ENCODE peak calls at places on chromosomes 6 and 20, in ten cellular contexts. One of them, this sample, is unnamed.

GRCh38 chr20:61328906-61329558 is 77.0 kb downstream of the CDH4 start:
- DNase-seq in mucosa of descending colon: no peak
- DNase-seq in GM12865: no peak
- DNase-seq in ovary: peak
- DNase-seq in spleen: peak
- DNase-seq in heart right ventricle: no peak
- DNase-seq in breast epithelium: no peak
- DNase-seq in uterus: no peak
- DNase-seq in nephron progenitor cell: no peak
- DNase-seq in type B pancreatic cell: no peak
- DNase-seq in this sample: peak

GRCh38 chr6:3542032-3542640 is 85.3 kb upstream of the SLC22A23 start:
- DNase-seq in heart right ventricle: no peak
- DNase-seq in mucosa of descending colon: peak
- DNase-seq in ovary: no peak
- DNase-seq in GM12865: no peak
- DNase-seq in uterus: no peak
- DNase-seq in type B pancreatic cell: no peak
- DNase-seq in breast epithelium: no peak
- DNase-seq in nephron progenitor cell: no peak
- DNase-seq in spleen: no peak
- DNase-seq in this sample: no peak

GRCh38 chr20:47392015-47392720 is 35.7 kb upstream of the ZMYND8 start:
- DNase-seq in mucosa of descending colon: no peak
- DNase-seq in uterus: no peak
- DNase-seq in spleen: no peak
- DNase-seq in type B pancreatic cell: no peak
- DNase-seq in GM12865: peak
- DNase-seq in breast epithelium: no peak
- DNase-seq in ovary: no peak
- DNase-seq in heart right ventricle: no peak
- DNase-seq in nephron progenitor cell: no peak
- DNase-seq in this sample: peak

GRCh38 chr6:42502990-42503389 is 51.3 kb upstream of the TRERF1 start:
- DNase-seq in mucosa of descending colon: no peak
- DNase-seq in heart right ventricle: no peak
- DNase-seq in type B pancreatic cell: no peak
- DNase-seq in breast epithelium: no peak
- DNase-seq in GM12865: no peak
- DNase-seq in ovary: no peak
- DNase-seq in spleen: no peak
- DNase-seq in uterus: no peak
- DNase-seq in nephron progenitor cell: no peak
- DNase-seq in this sample: no peak

GRCh38 chr20:47310729-47311128 is 45.8 kb downstream of the ZMYND8 start:
- DNase-seq in ovary: no peak
- DNase-seq in breast epithelium: no peak
- DNase-seq in GM12865: no peak
- DNase-seq in mucosa of descending colon: no peak
- DNase-seq in spleen: no peak
- DNase-seq in heart right ventricle: no peak
- DNase-seq in nephron progenitor cell: no peak
- DNase-seq in type B pancreatic cell: no peak
- DNase-seq in uterus: no peak
- DNase-seq in this sample: no peak

GRCh38 chr6:46781478-46782378 is 11.5 kb upstream of the MEP1A start:
- DNase-seq in heart right ventricle: peak
- DNase-seq in GM12865: peak
- DNase-seq in spleen: no peak
- DNase-seq in uterus: no peak
- DNase-seq in mucosa of descending colon: no peak
- DNase-seq in type B pancreatic cell: no peak
- DNase-seq in nephron progenitor cell: peak
- DNase-seq in ovary: no peak
- DNase-seq in breast epithelium: no peak
- DNase-seq in this sample: peak

GRCh38 chr20:9903048-9903651 is 64.3 kb upstream of the PAK5 start:
- DNase-seq in ovary: no peak
- DNase-seq in breast epithelium: no peak
- DNase-seq in heart right ventricle: no peak
- DNase-seq in mucosa of descending colon: no peak
- DNase-seq in nephron progenitor cell: peak
- DNase-seq in spleen: no peak
- DNase-seq in uterus: no peak
- DNase-seq in GM12865: peak
- DNase-seq in type B pancreatic cell: no peak
- DNase-seq in this sample: no peak

GRCh38 chr6:159693894-159694545 is 979 bp upstream of the SOD2 start:
- DNase-seq in uterus: peak
- DNase-seq in ovary: no peak
- DNase-seq in mucosa of descending colon: no peak
- DNase-seq in spleen: no peak
- DNase-seq in type B pancreatic cell: no peak
- DNase-seq in heart right ventricle: peak
- DNase-seq in nephron progenitor cell: no peak
- DNase-seq in breast epithelium: no peak
- DNase-seq in GM12865: peak
- DNase-seq in this sample: peak

GRCh38 chr6:118750143-118750542 is 98.8 kb upstream of the CEP85L start:
- DNase-seq in uterus: no peak
- DNase-seq in type B pancreatic cell: no peak
- DNase-seq in mucosa of descending colon: no peak
- DNase-seq in nephron progenitor cell: no peak
- DNase-seq in ovary: no peak
- DNase-seq in breast epithelium: no peak
- DNase-seq in GM12865: peak
- DNase-seq in heart right ventricle: no peak
- DNase-seq in spleen: no peak
- DNase-seq in this sample: no peak

GRCh38 chr6:18485660-18486435 is 98.7 kb downstream of the RNF144B start:
- DNase-seq in spleen: no peak
- DNase-seq in uterus: no peak
- DNase-seq in mucosa of descending colon: no peak
- DNase-seq in breast epithelium: no peak
- DNase-seq in heart right ventricle: no peak
- DNase-seq in nephron progenitor cell: no peak
- DNase-seq in type B pancreatic cell: no peak
- DNase-seq in ovary: no peak
- DNase-seq in GM12865: no peak
- DNase-seq in this sample: no peak

GRCh38 chr6:32194825-32195651 is 2.6 kb upstream of the GPSM3 start:
- DNase-seq in heart right ventricle: peak
- DNase-seq in mucosa of descending colon: peak
- DNase-seq in ovary: peak
- DNase-seq in type B pancreatic cell: no peak
- DNase-seq in nephron progenitor cell: no peak
- DNase-seq in GM12865: peak
- DNase-seq in uterus: no peak
- DNase-seq in breast epithelium: no peak
- DNase-seq in spleen: no peak
- DNase-seq in this sample: no peak
- TF ChIP-seq CTCF in heart right ventricle: peak
- TF ChIP-seq CTCF in mucosa of descending colon: no peak
- TF ChIP-seq CTCF in ovary: no peak
- TF ChIP-seq CTCF in type B pancreatic cell: peak
- TF ChIP-seq CTCF in nephron progenitor cell: no peak
- TF ChIP-seq CTCF in GM12865: peak
- TF ChIP-seq CTCF in uterus: peak
- TF ChIP-seq CTCF in breast epithelium: peak
- TF ChIP-seq CTCF in spleen: no peak
- TF ChIP-seq CTCF in this sample: peak

DNA sequence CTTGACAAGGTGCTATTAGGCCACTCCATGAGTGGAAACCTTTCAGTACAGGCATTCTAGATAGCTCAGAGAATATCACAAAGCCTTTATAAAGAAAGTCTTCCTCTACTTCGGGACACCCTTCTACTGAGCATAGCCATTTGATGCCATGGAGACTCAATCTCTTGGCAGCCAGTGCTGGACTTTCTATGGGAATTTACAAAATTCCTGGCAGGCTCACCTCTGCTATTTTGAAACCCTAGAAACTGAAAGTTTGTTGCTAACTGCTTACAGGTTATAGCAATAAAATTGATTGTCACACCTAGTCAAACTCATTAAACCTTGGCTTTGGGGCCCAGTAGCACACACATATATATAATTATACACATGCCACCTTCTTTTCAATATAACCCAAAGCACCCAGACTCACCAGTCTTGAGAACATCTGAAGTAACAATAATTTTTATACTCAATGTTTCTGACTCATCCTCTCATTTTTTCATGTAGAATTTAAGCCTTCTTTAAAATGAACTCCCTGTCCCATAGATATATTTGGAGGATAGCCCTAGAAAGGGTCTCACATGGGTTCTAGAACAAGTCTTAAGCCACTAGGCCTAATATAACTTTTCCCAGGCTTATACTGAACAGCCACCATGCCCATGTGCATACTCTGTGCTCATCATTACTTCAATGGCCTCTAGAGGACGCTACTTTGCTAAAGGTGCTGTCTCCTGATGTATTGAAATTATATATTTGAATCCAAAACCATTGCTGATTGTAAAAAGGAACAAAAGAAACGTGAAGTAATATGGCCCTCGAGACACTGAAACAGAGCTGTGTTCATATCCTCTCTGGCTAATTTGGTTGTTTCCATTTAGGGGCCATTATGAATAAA is 368.1 kb upstream of the MARCKS start:
- DNase-seq in breast epithelium: no peak
- DNase-seq in GM12865: no peak
- DNase-seq in ovary: no peak
- DNase-seq in heart right ventricle: no peak
- DNase-seq in uterus: no peak
- DNase-seq in mucosa of descending colon: no peak
- DNase-seq in nephron progenitor cell: no peak
- DNase-seq in spleen: no peak
- DNase-seq in type B pancreatic cell: no peak
- DNase-seq in this sample: no peak
- TF ChIP-seq CTCF in breast epithelium: no peak
- TF ChIP-seq CTCF in GM12865: peak
- TF ChIP-seq CTCF in ovary: no peak
- TF ChIP-seq CTCF in heart right ventricle: no peak
- TF ChIP-seq CTCF in uterus: no peak
- TF ChIP-seq CTCF in mucosa of descending colon: no peak
- TF ChIP-seq CTCF in nephron progenitor cell: no peak
- TF ChIP-seq CTCF in spleen: no peak
- TF ChIP-seq CTCF in type B pancreatic cell: no peak
- TF ChIP-seq CTCF in this sample: no peak

DNA sequence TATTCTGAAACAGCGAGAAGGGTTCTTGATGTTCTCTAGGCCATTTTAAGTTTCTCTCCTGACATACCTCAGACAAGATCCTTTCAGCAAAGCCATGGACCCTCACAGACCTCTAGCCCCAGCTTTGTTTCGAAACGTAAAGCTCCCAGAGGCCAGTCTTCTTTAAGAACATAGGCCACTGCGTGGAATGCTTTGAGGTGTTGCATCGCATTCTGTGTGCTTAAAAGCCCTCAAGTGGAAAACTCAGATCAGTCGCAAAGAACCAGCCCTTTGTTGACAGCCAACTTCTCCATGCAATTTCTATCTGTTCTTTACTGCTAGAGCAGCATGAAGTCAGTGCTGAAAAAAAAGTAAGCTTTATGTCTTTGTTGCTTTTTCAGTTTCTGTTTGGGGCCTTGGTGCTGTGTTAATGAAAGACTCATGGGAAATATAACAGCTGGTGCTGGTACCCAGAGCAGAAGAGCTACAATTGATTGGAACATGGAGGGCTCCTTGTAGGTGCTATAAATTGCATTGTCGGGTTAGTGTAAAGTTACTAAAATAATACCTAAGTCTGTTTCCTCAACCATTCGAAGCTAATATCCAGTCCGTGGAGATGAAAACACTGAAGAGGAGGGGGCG is 142.6 kb downstream of the MAP3K7 start:
- DNase-seq in heart right ventricle: no peak
- DNase-seq in breast epithelium: no peak
- DNase-seq in mucosa of descending colon: no peak
- DNase-seq in GM12865: peak
- DNase-seq in ovary: no peak
- DNase-seq in uterus: no peak
- DNase-seq in nephron progenitor cell: no peak
- DNase-seq in spleen: no peak
- DNase-seq in type B pancreatic cell: no peak
- DNase-seq in this sample: no peak
- TF ChIP-seq CTCF in heart right ventricle: no peak
- TF ChIP-seq CTCF in breast epithelium: no peak
- TF ChIP-seq CTCF in mucosa of descending colon: no peak
- TF ChIP-seq CTCF in GM12865: no peak
- TF ChIP-seq CTCF in ovary: no peak
- TF ChIP-seq CTCF in uterus: no peak
- TF ChIP-seq CTCF in nephron progenitor cell: no peak
- TF ChIP-seq CTCF in spleen: no peak
- TF ChIP-seq CTCF in type B pancreatic cell: no peak
- TF ChIP-seq CTCF in this sample: no peak

GRCh38 chr6:131191590-131191989 is 56.3 kb downstream of the AKAP7 start:
- DNase-seq in type B pancreatic cell: no peak
- DNase-seq in heart right ventricle: no peak
- DNase-seq in breast epithelium: no peak
- DNase-seq in spleen: no peak
- DNase-seq in uterus: no peak
- DNase-seq in nephron progenitor cell: no peak
- DNase-seq in ovary: no peak
- DNase-seq in GM12865: no peak
- DNase-seq in mucosa of descending colon: no peak
- DNase-seq in this sample: no peak
- TF ChIP-seq CTCF in type B pancreatic cell: no peak
- TF ChIP-seq CTCF in heart right ventricle: no peak
- TF ChIP-seq CTCF in breast epithelium: no peak
- TF ChIP-seq CTCF in spleen: no peak
- TF ChIP-seq CTCF in uterus: no peak
- TF ChIP-seq CTCF in nephron progenitor cell: no peak
- TF ChIP-seq CTCF in ovary: no peak
- TF ChIP-seq CTCF in GM12865: no peak
- TF ChIP-seq CTCF in mucosa of descending colon: no peak
- TF ChIP-seq CTCF in this sample: no peak

GRCh38 chr20:57361517-57361916 is 10.5 kb downstream of the RAE1 start:
- DNase-seq in mucosa of descending colon: no peak
- DNase-seq in ovary: no peak
- DNase-seq in uterus: no peak
- DNase-seq in nephron progenitor cell: no peak
- DNase-seq in heart right ventricle: no peak
- DNase-seq in GM12865: no peak
- DNase-seq in spleen: no peak
- DNase-seq in breast epithelium: no peak
- DNase-seq in type B pancreatic cell: no peak
- DNase-seq in this sample: no peak
- TF ChIP-seq CTCF in mucosa of descending colon: no peak
- TF ChIP-seq CTCF in ovary: no peak
- TF ChIP-seq CTCF in uterus: no peak
- TF ChIP-seq CTCF in nephron progenitor cell: no peak
- TF ChIP-seq CTCF in heart right ventricle: no peak
- TF ChIP-seq CTCF in GM12865: no peak
- TF ChIP-seq CTCF in spleen: no peak
- TF ChIP-seq CTCF in breast epithelium: no peak
- TF ChIP-seq CTCF in type B pancreatic cell: no peak
- TF ChIP-seq CTCF in this sample: no peak

GRCh38 chr6:133286765-133287164 is 45.6 kb downstream of the EYA4 start:
- DNase-seq in breast epithelium: no peak
- DNase-seq in mucosa of descending colon: no peak
- DNase-seq in nephron progenitor cell: no peak
- DNase-seq in GM12865: peak
- DNase-seq in type B pancreatic cell: no peak
- DNase-seq in ovary: no peak
- DNase-seq in heart right ventricle: no peak
- DNase-seq in uterus: no peak
- DNase-seq in spleen: no peak
- DNase-seq in this sample: no peak
- TF ChIP-seq CTCF in breast epithelium: no peak
- TF ChIP-seq CTCF in mucosa of descending colon: no peak
- TF ChIP-seq CTCF in nephron progenitor cell: peak
- TF ChIP-seq CTCF in GM12865: peak
- TF ChIP-seq CTCF in type B pancreatic cell: peak
- TF ChIP-seq CTCF in ovary: no peak
- TF ChIP-seq CTCF in heart right ventricle: peak
- TF ChIP-seq CTCF in uterus: no peak
- TF ChIP-seq CTCF in spleen: no peak
- TF ChIP-seq CTCF in this sample: peak

GRCh38 chr6:157946865-157947532 is 34.7 kb upstream of the SYNJ2 start:
- DNase-seq in heart right ventricle: no peak
- DNase-seq in type B pancreatic cell: no peak
- DNase-seq in uterus: no peak
- DNase-seq in nephron progenitor cell: no peak
- DNase-seq in mucosa of descending colon: no peak
- DNase-seq in breast epithelium: no peak
- DNase-seq in spleen: no peak
- DNase-seq in GM12865: peak
- DNase-seq in ovary: no peak
- DNase-seq in this sample: peak
- TF ChIP-seq CTCF in heart right ventricle: peak
- TF ChIP-seq CTCF in type B pancreatic cell: peak
- TF ChIP-seq CTCF in uterus: peak
- TF ChIP-seq CTCF in nephron progenitor cell: no peak
- TF ChIP-seq CTCF in mucosa of descending colon: no peak
- TF ChIP-seq CTCF in breast epithelium: no peak
- TF ChIP-seq CTCF in spleen: no peak
- TF ChIP-seq CTCF in GM12865: peak
- TF ChIP-seq CTCF in ovary: no peak
- TF ChIP-seq CTCF in this sample: peak

This sample was measured in GM20000.